ENCODE peak calls at places on chromosomes 11 and 22, in four cellular contexts. C, L, I and F are unnamed samples. For H3K27me3 and H3K4me1, the result is how much of the 10 kb centered on the place peaks cover.

GRCh38 chr22:36922097-36922608 is 8.7 kb downstream of the CSF2RB start:
- DNase-seq in C (peak), L (no peak), I (no peak), F (no peak)

GRCh38 chr11:27204527-27204926 is 158.5 kb downstream of the CCDC34 start:
- DNase-seq in C (no peak), L (no peak), I (no peak), F (no peak)

GRCh38 chr11:72600557-72600956 is 73.7 kb downstream of the PDE2A start:
- DNase-seq in C (no peak), L (no peak), I (no peak), F (no peak)

GRCh38 chr11:76074178-76075112 is 131.9 kb downstream of the WNT11 start:
- DNase-seq in C (no peak), L (no peak), I (no peak), F (no peak)

GRCh38 chr22:37562049-37562784 is 1.9 kb downstream of the CDC42EP1 start:
- DNase-seq in C (no peak), L (no peak), I (no peak), F (no peak)

GRCh38 chr11:86335131-86335768 is 33.2 kb downstream of the HIKESHI start:
- DNase-seq in C (no peak), L (peak), I (no peak), F (no peak)

GRCh38 chr11:64571410-64572091 is 19.5 kb upstream of the SLC22A12 start:
- DNase-seq in C (peak), L (no peak), I (no peak), F (peak)

GRCh38 chr11:62340269-62340901 is 3.1 kb downstream of the ASRGL1 start:
- DNase-seq in C (peak), L (peak), I (peak), F (no peak)

GRCh38 chr11:14109742-14110141 is 147.2 kb downstream of the SPON1 start:
- DNase-seq in C (no peak), L (no peak), I (no peak), F (no peak)

GRCh38 chr22:48898524-48899377 is 928.9 kb downstream of the BRD1 start:
- DNase-seq in C (no peak), L (no peak), I (no peak), F (peak)
- H3K27me3 ChIP-seq in C (under half), L (under half), I (under half), F (under half)

DNA sequence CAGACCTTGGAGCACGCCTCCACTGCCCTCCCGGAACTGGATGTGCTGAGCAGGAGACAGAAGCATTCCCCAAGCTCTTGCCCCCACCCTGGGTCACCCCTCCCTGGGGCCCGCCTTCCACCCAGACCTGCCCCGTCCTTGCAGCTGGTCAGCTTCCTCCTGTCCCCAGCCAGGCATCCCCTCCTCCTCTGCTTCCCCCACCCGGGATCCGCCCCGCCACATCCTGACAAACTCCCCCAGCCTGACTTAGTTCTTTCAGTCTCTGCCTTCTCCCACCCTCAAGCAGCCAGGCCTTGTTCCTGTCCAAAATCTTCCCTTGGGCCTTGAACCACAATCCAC is 1.1 kb upstream of the PLXNB2 start:
- DNase-seq in C (peak), L (no peak), I (peak), F (no peak)
- H3K4me1 ChIP-seq in C (under half), L (under half), I (under half), F (under half)

GRCh38 chr11:131198161-131198560 is 172.3 kb upstream of the NTM start:
- DNase-seq in C (no peak), L (no peak), I (no peak), F (no peak)
- H3K27me3 ChIP-seq in C (under half), L (under half), I (under half), F (under half)

GRCh38 chr11:103112364-103112763 is 3.1 kb downstream of the DYNC2H1 start:
- DNase-seq in C (no peak), L (no peak), I (no peak), F (no peak)

GRCh38 chr11:103109818-103110388 is 677 bp downstream of the DYNC2H1 start:
- DNase-seq in C (no peak), L (no peak), I (peak), F (no peak)

GRCh38 chr11:103108933-103109817 is at the start of gene DYNC2H1:
- DNase-seq in C (peak), L (peak), I (peak), F (peak)

GRCh38 chr11:103110406-103110805 is 1.2 kb downstream of the DYNC2H1 start:
- DNase-seq in C (no peak), L (peak), I (no peak), F (no peak)

GRCh38 chr11:103111400-103111799 is 2.2 kb downstream of the DYNC2H1 start:
- DNase-seq in C (no peak), L (no peak), I (no peak), F (no peak)
- H3K4me1 ChIP-seq in C (under half), L (under half), I (under half), F (under half)

GRCh38 chr11:20163778-20164133 is 3.5 kb upstream of the DBX1 start:
- DNase-seq in C (no peak), L (no peak), I (no peak), F (no peak)
- H3K27me3 ChIP-seq in C (half or more), L (half or more), I (half or more), F (half or more)

GRCh38 chr22:40510965-40511364 is 125.6 kb downstream of the MRTFA start:
- DNase-seq in C (no peak), L (no peak), I (no peak), F (no peak)
- H3K4me1 ChIP-seq in C (under half), L (under half), I (half or more), F (half or more)

GRCh38 chr22:22352376-22352999 is 107.9 kb downstream of the VPREB1 start:
- DNase-seq in C (no peak), L (no peak), I (no peak), F (no peak)
- H3K27me3 ChIP-seq in C (under half), L (under half), I (half or more), F (under half)

DNA sequence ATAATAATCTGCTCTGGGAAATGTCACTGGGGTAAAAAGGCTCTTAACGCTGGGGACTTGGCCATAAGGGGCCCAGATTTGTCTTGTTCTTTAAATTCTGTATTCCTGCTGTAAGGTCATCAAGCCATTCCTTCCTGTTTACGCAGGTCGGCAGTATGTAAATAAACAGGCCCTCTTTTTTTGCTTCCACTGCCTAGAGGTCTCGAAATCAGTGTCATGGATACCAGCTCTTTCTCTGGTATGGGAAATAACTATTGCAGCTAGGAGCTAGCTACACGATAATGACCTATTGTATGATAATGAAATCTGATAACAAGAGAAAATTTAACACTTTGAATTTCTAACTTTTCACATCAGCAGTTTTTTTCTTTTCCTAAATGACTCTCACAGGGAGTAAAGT is 209.2 kb upstream of the NARS2 start:
- DNase-seq in C (peak), L (no peak), I (no peak), F (no peak)
- H3K4me1 ChIP-seq in C (under half), L (under half), I (under half), F (under half)

DNA sequence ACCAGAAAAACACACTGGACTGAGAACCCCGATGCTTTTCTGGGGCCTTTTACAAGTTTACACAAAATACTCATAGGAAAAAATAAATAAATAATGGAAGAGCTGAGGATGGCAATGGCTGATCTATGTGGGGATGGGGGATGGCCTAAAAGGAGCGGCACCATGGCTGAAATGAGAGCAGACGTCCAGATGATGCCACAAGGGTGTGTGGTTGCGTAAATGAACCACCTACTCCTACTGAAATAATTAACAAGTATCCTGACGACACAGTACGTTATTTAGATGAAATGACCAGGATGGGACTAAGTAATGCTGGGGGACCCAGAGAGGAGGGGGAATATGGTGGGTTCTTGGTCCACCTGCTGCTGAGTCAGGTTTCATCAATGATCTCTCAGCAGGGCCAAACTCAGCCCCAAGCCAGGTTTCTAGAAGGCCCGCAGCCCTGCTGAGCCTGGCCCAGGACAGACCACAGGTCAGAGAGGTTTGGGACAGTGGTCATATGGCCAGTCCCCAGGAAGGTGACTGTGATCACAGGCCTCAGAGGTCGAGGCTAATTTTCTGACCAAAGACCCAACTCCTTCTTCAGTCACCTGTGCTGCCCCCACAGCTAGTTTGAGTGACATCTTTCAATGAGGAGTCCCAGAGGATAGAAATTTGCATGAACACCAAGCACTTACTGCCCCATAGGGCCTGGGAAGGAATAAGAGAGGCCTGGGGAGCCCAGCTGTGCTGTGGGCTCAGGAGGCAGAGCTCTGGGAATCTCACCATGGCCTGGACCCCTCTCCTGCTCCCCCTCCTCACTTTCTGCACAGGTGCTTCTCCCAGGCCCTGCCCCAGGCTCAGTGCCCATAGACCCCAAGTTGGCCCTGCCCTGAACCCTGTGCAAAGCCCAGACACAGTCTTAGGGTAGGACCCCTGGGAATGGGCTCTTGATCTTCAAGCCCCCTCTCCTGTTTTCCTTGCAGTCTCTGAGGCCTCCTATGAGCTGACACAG is 76.3 kb upstream of the IGLL5 start:
- DNase-seq in C (no peak), L (no peak), I (no peak), F (no peak)
- H3K27me3 ChIP-seq in C (under half), L (under half), I (under half), F (under half)